ENCODE peak calls at places on chromosomes 4 and X, in eight cellular contexts. E is bronchial epithelial cell, B is MCF 10A, I is GM20000, G is fibroblast of lung, X is progenitor cell of endocrine pancreas, T is H9, V is thoracic aorta. S is an unnamed sample.

GRCh38 chr4:76197971-76198410 is 15.6 kb downstream of the SCARB2 start:
- DNase-seq in E (no peak), B (peak; percentile 27), I (no peak), G (peak; percentile 89), X (no peak), T (no peak), V (no peak), S (no peak)

GRCh38 chrX:48770296-48770695 is 8.7 kb downstream of the GLOD5 start:
- DNase-seq in E (no peak), B (no peak), I (no peak), G (no peak), X (no peak), T (no peak), V (no peak), S (no peak)

GRCh38 chrX:134501942-134502341 is 42.0 kb downstream of the HPRT1 start:
- DNase-seq in E (no peak), B (no peak), I (no peak), G (no peak), X (no peak), T (no peak), V (no peak), S (no peak)

GRCh38 chr4:108116423-108117168 is 52.1 kb downstream of the LEF1 start:
- DNase-seq in E (no peak), B (no peak), I (no peak), G (no peak), X (no peak), T (no peak), V (no peak), S (no peak)

GRCh38 chr4:43471950-43472349 is 579.4 kb downstream of the GRXCR1 start:
- DNase-seq in E (no peak), B (no peak), I (no peak), G (no peak), X (no peak), T (no peak), V (no peak), S (no peak)

GRCh38 chr4:146222313-146222712 is 8.0 kb downstream of the REELD1 start:
- DNase-seq in E (peak; percentile 71), B (peak; percentile 44), I (no peak), G (peak; percentile 83), X (no peak), T (no peak), V (no peak), S (no peak)

GRCh38 chr4:121736735-121737351 is 28.1 kb downstream of the SMIM43 start:
- DNase-seq in E (peak; percentile 63), B (peak; percentile 79), I (peak; percentile 21), G (peak; percentile 56), X (peak; percentile 20), T (no peak), V (no peak), S (peak; percentile 27)

GRCh38 chr4:1991596-1992434 is 17.0 kb downstream of the NELFA start:
- DNase-seq in E (no peak), B (no peak), I (no peak), G (no peak), X (no peak), T (no peak), V (no peak), S (no peak)

GRCh38 chrX:124895947-124896346 is 423.7 kb upstream of the TEX13C start:
- DNase-seq in E (no peak), B (no peak), I (no peak), G (no peak), X (no peak), T (no peak), V (no peak), S (no peak)

GRCh38 chrX:45306794-45307193 is 106.1 kb upstream of the DIPK2B start:
- DNase-seq in E (no peak), B (no peak), I (no peak), G (peak; percentile 2), X (no peak), T (no peak), V (no peak), S (no peak)

GRCh38 chrX:110852180-110852579 is 56.6 kb upstream of the CHRDL1 start:
- DNase-seq in E (peak; percentile 6), B (peak; percentile 37), I (peak; percentile 3), G (peak; percentile 4), X (no peak), T (no peak), V (no peak), S (no peak)
- TF ChIP-seq CTCF in E (peak; percentile 43), B (peak; percentile 43), I (peak; percentile 10), G (peak; percentile 59), X (peak; percentile 81), T (peak; percentile 81), V (no peak), S (no peak)

DNA sequence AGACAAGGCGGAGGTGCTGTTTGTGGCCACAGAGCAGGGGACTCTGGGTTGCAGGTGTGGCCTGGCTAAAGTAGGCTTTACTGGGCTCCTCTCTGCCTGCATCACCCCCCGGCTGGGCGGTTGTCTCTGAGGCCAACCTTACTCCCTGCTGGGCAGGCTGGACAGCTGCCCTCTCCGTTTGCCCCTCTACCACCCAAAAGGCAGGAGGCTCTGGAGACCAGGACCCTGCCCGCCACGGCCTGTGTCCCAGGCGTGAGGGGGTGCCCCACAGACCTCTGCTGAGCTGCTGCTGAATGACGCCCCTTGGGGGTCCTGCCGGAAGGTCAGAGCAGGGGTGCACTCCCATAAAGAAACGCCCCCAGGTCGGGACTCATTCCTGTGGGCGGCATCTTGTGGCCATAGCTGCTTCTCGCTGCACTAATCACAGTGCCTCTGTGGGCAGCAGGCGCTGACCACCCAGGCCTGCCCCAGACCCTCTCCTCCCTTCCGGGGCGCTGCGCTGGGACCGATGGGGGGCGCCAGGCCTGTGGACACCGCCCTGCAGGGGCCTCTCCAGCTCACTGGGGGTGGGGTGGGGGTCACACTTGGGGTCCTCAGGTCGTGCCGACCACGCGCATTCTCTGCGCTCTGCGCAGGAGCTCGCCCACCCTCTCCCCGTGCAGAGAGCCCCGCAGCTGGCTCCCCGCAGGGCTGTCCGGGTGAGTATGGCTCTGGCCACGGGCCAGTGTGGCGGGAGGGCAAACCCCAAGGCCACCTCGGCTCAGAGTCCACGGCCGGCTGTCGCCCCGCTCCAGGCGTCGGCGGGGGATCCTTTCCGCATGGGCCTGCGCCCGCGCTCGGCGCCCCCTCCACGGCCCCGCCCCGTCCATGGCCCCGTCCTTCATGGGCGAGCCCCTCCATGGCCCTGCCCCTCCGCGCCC is 920 bp downstream of the HTT-AS start:
- DNase-seq in E (no peak), B (no peak), I (no peak), G (no peak), X (peak; percentile 39), T (peak; percentile 45), V (no peak), S (peak; percentile 28)
- TF ChIP-seq CTCF in E (peak; percentile 11), B (no peak), I (no peak), G (peak; percentile 9), X (peak; percentile 29), T (peak; percentile 29), V (no peak), S (no peak)

DNA sequence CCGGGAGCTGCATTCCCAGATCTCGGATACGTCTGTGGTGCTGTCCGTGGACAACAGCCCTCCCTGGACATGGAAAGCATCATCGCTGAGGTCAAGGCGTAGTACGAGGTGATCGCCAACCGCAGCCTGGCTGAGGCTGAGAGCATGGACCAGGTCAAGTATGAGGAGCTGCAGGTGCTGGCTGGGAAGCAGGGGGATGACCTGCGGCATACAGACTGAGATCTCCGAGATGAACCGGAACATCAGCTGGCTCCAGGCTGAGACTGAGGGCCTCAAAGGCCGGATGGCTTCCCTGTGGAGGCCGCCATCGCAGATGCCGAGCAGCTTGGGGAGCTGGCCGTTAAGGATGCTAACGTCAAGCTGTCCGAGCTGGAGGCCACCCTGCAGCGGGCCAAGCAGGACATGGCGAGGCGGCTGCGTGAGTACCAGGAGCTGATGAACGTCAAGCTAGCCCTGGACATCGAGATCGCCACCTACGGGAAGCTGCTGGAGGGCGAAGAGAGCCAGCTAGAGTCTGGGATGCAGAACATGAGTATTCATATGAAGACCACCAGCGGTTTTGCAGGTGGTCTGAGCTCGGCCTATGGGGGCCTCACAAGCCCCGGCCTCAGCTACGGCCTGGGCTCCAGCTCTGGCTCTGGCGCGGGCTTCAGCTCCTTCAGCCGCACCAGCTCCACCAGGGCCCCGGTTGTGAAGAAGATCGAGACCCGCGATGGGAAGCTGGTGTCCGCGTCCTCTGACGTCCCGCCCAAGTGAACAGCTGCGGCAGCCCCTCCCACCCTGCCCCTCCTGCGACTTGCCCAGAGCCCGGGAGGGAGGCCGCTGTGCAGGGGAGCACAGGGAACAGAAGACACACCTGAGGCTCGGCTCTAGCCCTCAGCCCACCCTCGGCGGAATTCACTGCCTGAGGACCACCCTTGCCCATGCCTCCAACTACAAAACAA is 29.4 kb upstream of the GABRA3 start:
- DNase-seq in E (no peak), B (no peak), I (no peak), G (no peak), X (no peak), T (peak; percentile 43), V (no peak), S (no peak)
- TF ChIP-seq CTCF in E (no peak), B (no peak), I (no peak), G (no peak), X (no peak), T (no peak), V (no peak), S (no peak)

GRCh38 chr4:99202094-99202493 is 17.0 kb downstream of the ADH6 start:
- DNase-seq in E (no peak), B (no peak), I (no peak), G (no peak), X (no peak), T (no peak), V (no peak), S (no peak)

GRCh38 chr4:99207069-99207743 is 11.8 kb downstream of the ADH6 start:
- DNase-seq in E (no peak), B (no peak), I (no peak), G (no peak), X (no peak), T (no peak), V (no peak), S (no peak)

GRCh38 chr4:99202536-99202935 is 16.5 kb downstream of the ADH6 start:
- DNase-seq in E (no peak), B (peak; percentile 69), I (no peak), G (no peak), X (no peak), T (no peak), V (no peak), S (no peak)

GRCh38 chr4:99207911-99208718 is 10.9 kb downstream of the ADH6 start:
- DNase-seq in E (no peak), B (no peak), I (no peak), G (peak; percentile 61), X (no peak), T (no peak), V (no peak), S (no peak)

GRCh38 chr4:99205104-99205979 is 13.7 kb downstream of the ADH6 start:
- DNase-seq in E (peak; percentile 33), B (peak; percentile 83), I (no peak), G (no peak), X (no peak), T (no peak), V (no peak), S (peak; percentile 79)
- TF ChIP-seq CTCF in E (no peak), B (no peak), I (no peak), G (no peak), X (peak; percentile 26), T (peak; percentile 36), V (no peak), S (no peak)

GRCh38 chrX:52220936-52221335 is 36.2 kb downstream of the MAGED4 start:
- DNase-seq in E (no peak), B (no peak), I (no peak), G (no peak), X (no peak), T (no peak), V (no peak), S (no peak)
- TF ChIP-seq CTCF in E (no peak), B (no peak), I (no peak), G (no peak), X (no peak), T (no peak), V (no peak), S (no peak)